ENCODE peak calls at places on chromosomes 1 and 21, in eight cellular contexts. Y, P, E, L, T, W, H and X are unnamed samples. For H3K4me1, the result is how much of the 10 kb centered on the place peaks cover.

GRCh38 chr1:10402729-10403274 is 3.9 kb downstream of the PGD start:
- DNase-seq in Y (no peak), P (no peak), E (no peak), L (no peak), T (no peak), W (no peak), H (no peak), X (no peak)

GRCh38 chr1:67171574-67171955 is 5.3 kb downstream of the IL23R start:
- DNase-seq in Y (no peak), P (no peak), E (no peak), L (no peak), T (no peak), W (no peak), H (no peak), X (no peak)

GRCh38 chr1:151368000-151368744 is 4.3 kb downstream of the SELENBP1 start:
- DNase-seq in Y (no peak), P (no peak), E (no peak), L (no peak), T (no peak), W (peak), H (no peak), X (no peak)

GRCh38 chr1:67832737-67833594 is at the start of gene GNG12:
- DNase-seq in Y (no peak), P (peak), E (peak), L (peak), T (peak), W (peak), H (no peak), X (peak)

GRCh38 chr1:91273875-91274274 is 130.8 kb downstream of the HFM1 start:
- DNase-seq in Y (no peak), P (no peak), E (no peak), L (no peak), T (no peak), W (no peak), H (no peak), X (no peak)

GRCh38 chr1:108512239-108513071 is 47.4 kb upstream of the EEIG2 start:
- DNase-seq in Y (no peak), P (no peak), E (no peak), L (no peak), T (peak), W (no peak), H (no peak), X (no peak)

GRCh38 chr21:41510500-41510899 is 2.5 kb upstream of the TMPRSS2 start:
- DNase-seq in Y (no peak), P (no peak), E (no peak), L (no peak), T (no peak), W (no peak), H (no peak), X (no peak)

GRCh38 chr1:3606779-3607702 is 4.3 kb downstream of the MEGF6 start:
- DNase-seq in Y (no peak), P (no peak), E (no peak), L (no peak), T (no peak), W (no peak), H (no peak), X (no peak)

GRCh38 chr1:9500756-9501754 is 38.2 kb upstream of the SLC25A33 start:
- DNase-seq in Y (no peak), P (no peak), E (no peak), L (no peak), T (no peak), W (no peak), H (no peak), X (no peak)

GRCh38 chr21:29626787-29627470 is 312.9 kb downstream of the GRIK1 start:
- DNase-seq in Y (no peak), P (no peak), E (no peak), L (no peak), T (no peak), W (no peak), H (no peak), X (no peak)

GRCh38 chr21:16169102-16169511 is 439.3 kb downstream of the USP25 start:
- DNase-seq in Y (no peak), P (no peak), E (no peak), L (no peak), T (no peak), W (no peak), H (no peak), X (no peak)

GRCh38 chr1:153513023-153513422 is 22.8 kb downstream of the S100A6 start:
- DNase-seq in Y (no peak), P (no peak), E (no peak), L (no peak), T (no peak), W (no peak), H (no peak), X (no peak)

GRCh38 chr1:153509729-153510354 is 25.9 kb downstream of the S100A6 start:
- DNase-seq in Y (no peak), P (peak), E (no peak), L (no peak), T (peak), W (peak), H (no peak), X (no peak)

GRCh38 chr1:153515504-153516394 is 20.0 kb downstream of the S100A6 start:
- DNase-seq in Y (no peak), P (peak), E (no peak), L (no peak), T (no peak), W (peak), H (no peak), X (peak)

GRCh38 chr1:153510984-153511410 is 24.8 kb downstream of the S100A6 start:
- DNase-seq in Y (no peak), P (peak), E (peak), L (peak), T (peak), W (peak), H (no peak), X (peak)

DNA sequence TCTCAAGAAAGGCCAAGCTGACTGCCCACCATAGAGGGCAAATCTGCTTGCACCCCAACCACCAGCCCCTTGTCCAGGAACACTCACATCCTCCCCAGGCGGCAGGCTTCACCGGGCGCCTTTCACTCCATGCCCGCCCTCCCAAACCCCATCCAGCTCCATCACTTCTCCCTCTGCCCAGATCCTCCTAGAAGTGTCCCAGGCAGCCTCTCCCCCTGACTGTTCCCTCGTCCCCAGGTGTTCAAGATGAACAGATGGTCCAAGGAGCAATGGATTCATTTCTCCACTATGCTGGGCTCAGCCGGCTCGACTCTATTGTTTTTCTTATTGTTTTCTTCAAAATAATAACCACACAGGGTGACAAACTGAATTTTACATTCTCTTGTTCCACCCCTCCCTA is 22.1 kb downstream of the S100A6 start:
- DNase-seq in Y (no peak), P (no peak), E (no peak), L (no peak), T (no peak), W (no peak), H (no peak), X (no peak)
- H3K4me1 ChIP-seq in Y (under half), P (under half), E (under half), L (under half), T (under half), W (under half), H (under half), X (under half)

GRCh38 chr1:235423214-235423652 is 56.0 kb downstream of the TBCE start:
- DNase-seq in Y (no peak), P (no peak), E (no peak), L (no peak), T (no peak), W (no peak), H (peak), X (no peak)
- TF ChIP-seq EP300 in Y (no peak), P (no peak), E (no peak), L (no peak), T (no peak), W (no peak), H (no peak), X (no peak)

GRCh38 chr21:46184625-46185555 is 631 bp upstream of the SPATC1L start:
- DNase-seq in Y (peak), P (peak), E (peak), L (peak), T (peak), W (peak), H (peak), X (peak)
- TF ChIP-seq POLR2AphosphoS5 in Y (peak), P (no peak), E (peak), L (peak), T (no peak), W (no peak), H (no peak), X (peak)

DNA sequence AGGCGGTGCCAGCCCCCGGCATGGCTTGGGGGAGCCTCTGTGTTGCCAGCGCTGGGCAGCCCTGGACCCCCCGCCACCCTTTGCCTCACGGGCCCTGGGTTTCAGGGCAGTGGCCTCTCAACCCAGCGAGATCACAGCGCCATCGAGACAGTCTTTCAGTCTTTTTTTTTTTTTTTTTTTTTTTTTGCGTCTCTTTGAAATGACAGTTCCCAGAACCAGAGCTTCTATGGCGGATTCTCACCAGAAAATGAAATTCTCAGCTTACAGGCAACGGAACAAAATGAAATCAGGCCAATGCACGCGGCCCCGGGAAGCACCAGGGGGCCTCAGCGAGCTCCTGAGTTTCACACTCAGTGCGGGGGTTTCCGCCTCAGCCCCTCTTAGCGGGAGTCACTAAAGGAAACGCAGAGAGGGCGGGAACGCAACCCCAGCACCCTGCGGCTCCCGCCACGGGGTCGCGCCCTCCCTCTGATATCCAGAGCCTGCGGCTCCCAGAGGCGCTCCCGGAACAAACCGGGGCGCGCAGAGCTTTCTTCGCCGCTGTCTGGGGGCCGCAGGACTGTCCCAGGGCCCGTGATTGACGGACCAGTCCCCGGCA is 8.0 kb upstream of the COL6A1 start:
- DNase-seq in Y (no peak), P (peak), E (peak), L (peak), T (peak), W (peak), H (no peak), X (peak)
- H3K4me1 ChIP-seq in Y (half or more), P (half or more), E (under half), L (under half), T (half or more), W (half or more), H (under half), X (under half)

GRCh38 chr1:24939657-24940193 is 9.6 kb upstream of the RUNX3 start:
- DNase-seq in Y (no peak), P (no peak), E (no peak), L (no peak), T (no peak), W (no peak), H (no peak), X (no peak)
- TF ChIP-seq EP300 in Y (no peak), P (no peak), E (no peak), L (no peak), T (no peak), W (no peak), H (no peak), X (no peak)

GRCh38 chr1:170562644-170563338 is 30.8 kb downstream of the GORAB start:
- DNase-seq in Y (no peak), P (no peak), E (no peak), L (peak), T (peak), W (no peak), H (peak), X (no peak)
- TF ChIP-seq POLR2AphosphoS5 in Y (peak), P (no peak), E (no peak), L (peak), T (peak), W (peak), H (no peak), X (peak)

GRCh38 chr1:172360960-172361359 is 59.5 kb upstream of the C1orf105 start:
- DNase-seq in Y (no peak), P (no peak), E (no peak), L (no peak), T (no peak), W (no peak), H (no peak), X (no peak)
- H3K4me1 ChIP-seq in Y (half or more), P (under half), E (under half), L (under half), T (under half), W (half or more), H (under half), X (under half)

DNA sequence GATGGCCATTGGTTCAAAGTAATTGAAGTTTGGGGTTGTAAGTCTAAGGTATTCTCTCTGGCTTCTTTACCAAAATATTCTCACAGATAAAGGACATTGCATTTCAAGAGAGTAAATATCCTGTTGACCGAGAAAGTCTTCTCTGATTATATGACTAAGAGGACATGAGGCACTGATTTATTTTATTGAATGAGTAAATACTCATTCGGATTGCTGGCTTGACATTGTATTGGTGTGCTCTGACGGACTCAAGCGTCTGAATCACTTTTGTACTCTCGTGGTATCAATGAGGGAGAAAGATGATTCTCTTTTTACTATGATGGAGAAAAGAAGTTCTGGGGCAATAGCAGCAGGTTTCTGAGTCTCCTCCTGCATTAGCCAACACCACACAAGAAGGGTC is 205.3 kb upstream of the RRP15 start:
- DNase-seq in Y (no peak), P (no peak), E (no peak), L (no peak), T (no peak), W (no peak), H (no peak), X (no peak)
- TF ChIP-seq EP300 in Y (no peak), P (no peak), E (no peak), L (no peak), T (no peak), W (no peak), H (no peak), X (no peak)